ENCODE peak calls at places on chromosomes 6 and 20, in ten cellular contexts. B is retina; S is HTR-8/SVneo; D is mesenteric fat pad; W is RPMI7951; P is ACHN; M is iris pigment epithelial cell; V is anterior cingulate cortex; Z is activated naive CD8-positive, alpha-beta T cell treated with anti-CD3 and anti-CD28 coated beads for 36 hours; J is T-helper 17 cell. L is an unnamed sample.

GRCh38 chr6:143053856-143054255 is 6.8 kb upstream of the AIG1 start:
- DNase-seq in B (no peak), S (no peak), D (no peak), W (no peak), P (no peak), M (no peak), V (no peak), Z (no peak), J (no peak), L (no peak)

GRCh38 chr6:136866872-136867416 is 44.6 kb downstream of the PEX7 start:
- DNase-seq in B (no peak), S (no peak), D (no peak), W (no peak), P (no peak), M (peak), V (no peak), Z (no peak), J (no peak), L (no peak)

GRCh38 chr20:31573555-31574295 is 31.4 kb upstream of the ID1 start:
- DNase-seq in B (no peak), S (no peak), D (no peak), W (peak), P (no peak), M (no peak), V (no peak), Z (no peak), J (no peak), L (no peak)

GRCh38 chr6:156430361-156430760 is 346.8 kb upstream of the ARID1B start:
- DNase-seq in B (no peak), S (no peak), D (no peak), W (no peak), P (no peak), M (no peak), V (no peak), Z (no peak), J (no peak), L (no peak)

GRCh38 chr6:43837501-43837900 is 67.5 kb downstream of the VEGFA start:
- DNase-seq in B (no peak), S (no peak), D (no peak), W (no peak), P (peak), M (no peak), V (no peak), Z (no peak), J (no peak), L (no peak)

GRCh38 chr6:443621-444175 is 52.1 kb downstream of the IRF4 start:
- DNase-seq in B (no peak), S (no peak), D (peak), W (no peak), P (no peak), M (no peak), V (no peak), Z (no peak), J (no peak), L (no peak)

GRCh38 chr20:38460040-38460623 is 12.5 kb upstream of the RALGAPB start:
- DNase-seq in B (no peak), S (peak), D (no peak), W (peak), P (peak), M (peak), V (no peak), Z (no peak), J (no peak), L (no peak)

GRCh38 chr6:5435449-5435848 is 174.1 kb downstream of the FARS2 start:
- DNase-seq in B (no peak), S (no peak), D (no peak), W (peak), P (no peak), M (peak), V (no peak), Z (no peak), J (no peak), L (no peak)

GRCh38 chr6:18507018-18507415 is 119.9 kb downstream of the RNF144B start:
- DNase-seq in B (peak), S (no peak), D (no peak), W (no peak), P (no peak), M (no peak), V (no peak), Z (no peak), J (no peak), L (no peak)

GRCh38 chr6:42963855-42964605 is 3.5 kb downstream of the GNMT start:
- DNase-seq in B (no peak), S (peak), D (no peak), W (peak), P (peak), M (peak), V (no peak), Z (peak), J (no peak), L (no peak)

L was measured in lower lobe of right lung.